ENCODE peak calls at places on chromosomes 13 and 19, in eight cellular contexts. K is endothelial cell; E is naive thymus-derived CD8-positive, alpha-beta T cell; J is brain microvascular endothelial cell; O is RWPE1; N is astrocyte of the hippocampus; L is NCI-H2107; A is MG63. S is an unnamed sample.

GRCh38 chr19:13483215-13483614 is 23.1 kb downstream of the CACNA1A start:
- DNase-seq in K (no peak), E (no peak), J (no peak), O (no peak), N (no peak), L (no peak), A (no peak), S (no peak)

GRCh38 chr19:44684892-44685847 is 13.8 kb upstream of the CEACAM16 start:
- DNase-seq in K (no peak), E (no peak), J (peak), O (peak), N (peak), L (no peak), A (peak), S (no peak)

GRCh38 chr19:2750739-2751437 is 11.1 kb upstream of the SLC39A3 start:
- DNase-seq in K (no peak), E (no peak), J (no peak), O (no peak), N (no peak), L (no peak), A (no peak), S (peak)

GRCh38 chr13:38685974-38686571 is 804 bp upstream of the FREM2 start:
- DNase-seq in K (peak), E (no peak), J (no peak), O (peak), N (peak), L (no peak), A (no peak), S (peak)

GRCh38 chr19:43432866-43433673 is 18.4 kb downstream of the TEX101 start:
- DNase-seq in K (peak), E (peak), J (peak), O (peak), N (peak), L (no peak), A (peak), S (no peak)

GRCh38 chr19:40365613-40366401 is 17.3 kb downstream of the PLD3 start:
- DNase-seq in K (peak), E (peak), J (peak), O (peak), N (peak), L (no peak), A (no peak), S (peak)

GRCh38 chr19:58229255-58229639 is 533 bp downstream of the ZNF544 start:
- DNase-seq in K (peak), E (no peak), J (peak), O (peak), N (peak), L (no peak), A (peak), S (peak)

GRCh38 chr13:32840840-32841713 is 175.1 kb upstream of the KL start:
- DNase-seq in K (no peak), E (no peak), J (no peak), O (no peak), N (peak), L (no peak), A (no peak), S (no peak)

GRCh38 chr19:50646074-50646807 is 3.0 kb upstream of the C19orf81 start:
- DNase-seq in K (no peak), E (no peak), J (peak), O (peak), N (peak), L (no peak), A (peak), S (no peak)

GRCh38 chr13:52085416-52085815 is 43.5 kb downstream of the NEK5 start:
- DNase-seq in K (no peak), E (no peak), J (peak), O (no peak), N (peak), L (no peak), A (peak), S (no peak)

GRCh38 chr19:12140545-12141404 is 625 bp upstream of the ZNF20 start:
- DNase-seq in K (peak), E (peak), J (peak), O (peak), N (peak), L (peak), A (peak), S (peak)

GRCh38 chr19:50728084-50728737 is 5.0 kb downstream of the CLEC11A start:
- DNase-seq in K (peak), E (peak), J (peak), O (peak), N (peak), L (no peak), A (peak), S (peak)

GRCh38 chr13:29713841-29714240 is 118.4 kb upstream of the SLC7A1 start:
- DNase-seq in K (no peak), E (peak), J (peak), O (peak), N (peak), L (no peak), A (no peak), S (no peak)

GRCh38 chr19:55186080-55186479 is 6.0 kb upstream of the SYT5 start:
- DNase-seq in K (no peak), E (no peak), J (no peak), O (no peak), N (no peak), L (no peak), A (no peak), S (no peak)

GRCh38 chr19:3179739-3180293 is 1.2 kb downstream of the S1PR4 start:
- DNase-seq in K (no peak), E (no peak), J (no peak), O (no peak), N (no peak), L (no peak), A (no peak), S (no peak)

GRCh38 chr19:32313866-32314265 is 31.5 kb upstream of the ZNF507 start:
- DNase-seq in K (no peak), E (no peak), J (no peak), O (no peak), N (no peak), L (no peak), A (no peak), S (no peak)

S was measured in globus pallidus.